ENCODE peak calls at places on chromosome 7, in four cellular contexts. J is K562, P is GM12878, E is HCT116. Z is an unnamed sample. For H3K4me1, the result is how much of the 10 kb centered on the place peaks cover.

GRCh38 chr7:144720139-144720538 is 115.7 kb downstream of the TPK1 start:
- DNase-seq in J (no peak), P (no peak), E (peak), Z (peak)

GRCh38 chr7:74093671-74094223 is 10.1 kb downstream of the LIMK1 start:
- DNase-seq in J (no peak), P (no peak), E (no peak), Z (no peak)

GRCh38 chr7:55055479-55055878 is 36.7 kb downstream of the EGFR start:
- DNase-seq in J (no peak), P (no peak), E (no peak), Z (no peak)

GRCh38 chr7:116234517-116235200 is 24.3 kb downstream of the TES start:
- DNase-seq in J (no peak), P (no peak), E (no peak), Z (no peak)

GRCh38 chr7:130142654-130143333 is 62.4 kb downstream of the TMEM209 start:
- DNase-seq in J (no peak), P (no peak), E (no peak), Z (no peak)

GRCh38 chr7:136958016-136958415 is 89.6 kb downstream of the CHRM2 start:
- DNase-seq in J (no peak), P (no peak), E (no peak), Z (no peak)

GRCh38 chr7:156318426-156318825 is 322.1 kb upstream of the RNF32 start:
- DNase-seq in J (no peak), P (no peak), E (no peak), Z (no peak)

GRCh38 chr7:45171946-45172345 is 14.4 kb downstream of the RAMP3 start:
- DNase-seq in J (no peak), P (no peak), E (no peak), Z (no peak)

GRCh38 chr7:42661312-42661711 is 250.6 kb downstream of the C7orf25 start:
- DNase-seq in J (no peak), P (no peak), E (peak), Z (no peak)

GRCh38 chr7:24916463-24917040 is 63.4 kb downstream of the OSBPL3 start:
- DNase-seq in J (no peak), P (no peak), E (no peak), Z (no peak)

GRCh38 chr7:33539198-33539597 is 366.1 kb upstream of the BMPER start:
- DNase-seq in J (peak), P (no peak), E (no peak), Z (no peak)

GRCh38 chr7:130891254-130892094 is 157.5 kb upstream of the KLF14 start:
- DNase-seq in J (no peak), P (no peak), E (peak), Z (no peak)

GRCh38 chr7:106289848-106290247 is 5.1 kb upstream of the NAMPT start:
- DNase-seq in J (no peak), P (no peak), E (no peak), Z (no peak)

GRCh38 chr7:138755331-138755747 is 42.5 kb upstream of the TMEM213 start:
- DNase-seq in J (no peak), P (no peak), E (no peak), Z (no peak)

GRCh38 chr7:128003787-128004186 is 27.4 kb downstream of the LRRC4 start:
- DNase-seq in J (no peak), P (no peak), E (no peak), Z (no peak)

GRCh38 chr7:54811016-54811924 is 52.3 kb upstream of the SEC61G start:
- DNase-seq in J (no peak), P (no peak), E (no peak), Z (no peak)

GRCh38 chr7:102317231-102318059 is 30.8 kb downstream of the SH2B2 start:
- DNase-seq in J (peak), P (no peak), E (no peak), Z (no peak)

GRCh38 chr7:158424011-158424410 is 163.6 kb downstream of the PTPRN2 start:
- DNase-seq in J (no peak), P (no peak), E (no peak), Z (no peak)

GRCh38 chr7:40237731-40238130 is 102.9 kb downstream of the SUGCT start:
- DNase-seq in J (no peak), P (no peak), E (no peak), Z (no peak)

GRCh38 chr7:2873146-2873545 is 29.0 kb upstream of the GNA12 start:
- DNase-seq in J (peak), P (no peak), E (no peak), Z (no peak)

GRCh38 chr7:2870471-2870941 is 26.4 kb upstream of the GNA12 start:
- DNase-seq in J (peak), P (no peak), E (peak), Z (no peak)

GRCh38 chr7:2873686-2874551 is 29.8 kb upstream of the GNA12 start:
- DNase-seq in J (peak), P (no peak), E (peak), Z (no peak)

GRCh38 chr7:2869981-2870380 is 25.9 kb upstream of the GNA12 start:
- DNase-seq in J (no peak), P (no peak), E (no peak), Z (no peak)

DNA sequence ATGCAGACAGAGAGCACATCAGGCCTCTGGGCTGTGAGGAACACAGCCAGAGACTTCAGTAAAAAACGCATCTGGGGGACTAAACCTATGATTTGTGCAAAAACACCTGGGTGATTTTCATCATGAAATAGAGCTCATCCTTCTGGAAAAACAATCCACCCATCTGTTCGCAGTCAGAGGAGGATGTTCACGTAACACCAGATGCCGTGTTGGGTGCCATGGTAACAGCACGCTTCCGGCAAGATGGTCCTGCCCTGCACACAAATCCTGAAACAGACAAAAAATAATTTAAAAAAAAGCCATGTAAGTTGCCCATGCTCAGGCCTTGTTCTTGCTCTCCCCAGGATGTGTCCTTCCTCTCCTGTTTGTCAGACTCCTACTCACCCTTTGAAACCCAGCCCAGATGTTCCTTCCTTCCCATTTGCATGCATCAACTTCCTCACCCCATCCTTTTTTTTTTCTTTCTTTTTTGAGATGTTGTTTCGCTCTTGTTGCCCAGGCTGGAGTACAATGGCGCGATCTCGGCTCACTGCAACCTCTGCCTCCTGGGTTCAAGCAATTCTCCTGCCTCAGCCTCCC is 28.3 kb upstream of the GNA12 start:
- DNase-seq in J (no peak), P (no peak), E (no peak), Z (no peak)
- TF ChIP-seq ZNF274 in J (no peak), P (no peak), E (no peak), Z (no peak)

GRCh38 chr7:90709501-90710465 is 113.7 kb downstream of the CDK14 start:
- DNase-seq in J (no peak), P (no peak), E (no peak), Z (no peak)
- H3K9ac ChIP-seq in J (no peak), P (peak), E (no peak), Z (no peak)

DNA sequence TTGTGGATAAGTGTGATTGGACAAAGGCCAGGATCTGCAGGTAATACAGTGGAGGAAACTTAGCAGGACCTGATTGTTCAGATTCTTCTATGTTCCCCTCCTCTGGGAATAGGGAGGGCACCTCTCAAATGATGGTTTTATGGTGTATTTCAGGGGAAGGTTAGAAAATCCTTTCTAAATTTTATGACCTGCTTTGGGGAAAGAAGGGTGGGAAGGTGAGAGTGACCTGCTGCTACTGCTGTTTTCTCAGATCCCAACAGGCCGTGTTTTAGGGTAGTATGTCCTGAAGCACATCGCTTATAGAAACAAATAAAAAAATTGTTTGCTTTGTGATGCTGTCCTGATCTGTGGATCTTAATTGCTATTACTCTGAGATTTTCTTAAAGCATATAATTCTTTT is 404.1 kb upstream of the GALNT17 start:
- DNase-seq in J (no peak), P (no peak), E (no peak), Z (no peak)
- H3K4me1 ChIP-seq in J (under half), P (under half), E (under half), Z (under half)

DNA sequence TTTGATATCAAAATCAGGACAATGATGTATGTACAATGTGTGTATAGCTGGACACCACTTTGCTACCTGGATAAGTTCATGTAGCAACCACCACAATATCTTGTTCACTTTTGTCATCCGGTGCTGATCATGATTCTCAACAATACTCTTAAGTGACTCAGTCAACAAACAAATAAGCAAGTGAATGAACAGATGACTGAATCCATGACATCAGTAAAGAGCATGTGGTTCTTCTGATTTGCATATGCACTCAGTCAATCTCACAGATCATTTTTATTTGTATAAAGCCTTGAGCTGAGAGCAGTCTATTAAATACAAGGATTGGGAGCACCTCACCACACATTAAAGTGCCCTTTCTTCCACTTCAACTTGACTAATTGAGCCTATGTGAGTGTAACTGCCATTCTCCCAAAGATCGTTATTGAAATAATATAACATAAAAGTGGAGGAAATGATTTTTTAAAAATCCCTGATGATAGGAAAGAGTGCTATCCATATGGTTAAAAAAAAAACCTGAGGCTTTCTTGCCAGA is 69.5 kb downstream of the NPSR1 start:
- DNase-seq in J (no peak), P (no peak), E (no peak), Z (no peak)
- TF ChIP-seq ZNF274 in J (no peak), P (no peak), E (no peak), Z (no peak)

DNA sequence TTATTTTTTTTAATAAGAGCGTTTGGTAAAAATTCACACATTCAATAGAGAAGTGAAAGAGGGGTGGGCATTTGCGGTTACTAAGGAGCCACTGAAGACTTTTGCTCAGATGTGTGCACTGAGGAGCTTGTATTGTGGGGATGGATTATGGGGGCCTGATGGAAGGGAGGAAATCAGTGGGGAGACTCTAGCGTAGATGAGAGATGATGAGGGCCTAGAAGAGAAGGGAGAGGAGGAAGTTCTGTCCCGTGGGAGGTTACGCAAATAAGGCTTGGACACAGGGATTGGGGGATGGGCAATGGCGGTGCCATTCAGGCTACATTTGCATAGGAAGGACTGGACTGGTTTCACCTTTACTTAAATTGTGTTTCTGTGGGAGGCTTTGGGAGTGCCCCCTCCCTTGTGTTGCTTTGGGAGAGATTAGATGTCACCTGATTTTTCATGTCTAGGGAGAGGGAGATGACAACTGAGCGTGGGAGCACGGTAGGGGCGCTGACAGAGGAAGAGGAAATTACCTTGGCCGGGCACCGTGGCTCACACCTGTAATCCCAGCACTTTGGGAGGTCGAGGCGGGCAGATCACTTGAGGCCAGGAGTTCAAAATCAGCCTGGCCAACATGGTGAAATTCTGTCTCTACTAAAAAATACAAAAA is 2.2 kb upstream of the HIP1 start:
- DNase-seq in J (peak), P (peak), E (no peak), Z (no peak)
- H3K9ac ChIP-seq in J (peak), P (no peak), E (no peak), Z (no peak)

GRCh38 chr7:148727501-148728278 is 29.0 kb downstream of the CUL1 start:
- DNase-seq in J (no peak), P (no peak), E (no peak), Z (no peak)
- H3K4me1 ChIP-seq in J (under half), P (under half), E (under half), Z (under half)

DNA sequence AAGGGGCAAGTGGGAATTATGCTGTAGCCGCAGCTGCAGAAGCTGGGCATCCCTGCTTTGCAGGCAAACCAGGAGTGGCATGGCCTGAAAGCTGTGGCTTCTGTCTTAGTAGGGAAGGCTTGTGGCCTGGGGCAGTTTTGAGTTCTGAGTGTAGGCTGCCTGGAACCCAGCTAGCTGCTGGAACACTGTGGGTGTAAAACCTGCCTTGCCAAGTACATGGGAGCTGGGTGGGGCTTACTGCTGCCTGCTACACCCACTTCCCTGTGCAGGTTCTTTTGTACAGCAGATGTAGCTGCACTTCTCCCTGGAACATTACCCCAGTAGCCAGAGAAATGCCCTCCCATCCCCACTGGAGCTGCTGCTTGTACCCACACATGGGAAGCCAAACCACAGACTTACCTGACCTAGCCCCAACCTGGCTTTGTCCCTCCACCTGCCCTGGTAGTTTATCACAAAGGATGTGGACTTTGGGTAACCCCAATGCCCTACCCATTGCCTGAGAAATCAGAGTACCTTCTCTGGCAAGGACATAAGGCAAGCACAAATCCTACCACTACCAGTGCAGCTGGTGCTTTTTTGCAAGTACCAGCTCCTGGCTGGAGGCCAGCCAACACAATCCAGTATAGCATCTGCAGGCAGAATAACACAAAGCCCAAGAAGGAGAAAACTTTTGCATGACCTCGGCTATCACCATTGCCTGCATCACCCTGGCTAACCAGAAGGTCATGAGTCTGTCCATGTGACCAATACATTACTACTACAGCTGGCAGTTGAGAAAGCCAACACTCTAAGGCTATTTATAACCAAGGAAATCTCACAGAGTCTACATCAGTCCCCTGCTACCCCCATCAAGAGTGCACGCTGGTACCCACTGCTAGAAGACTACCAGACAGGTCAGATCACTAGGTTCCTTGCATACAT is 26.5 kb upstream of the PPP1R3A start:
- DNase-seq in J (no peak), P (no peak), E (no peak), Z (no peak)
- TF ChIP-seq ZNF274 in J (no peak), P (no peak), E (no peak), Z (no peak)

DNA sequence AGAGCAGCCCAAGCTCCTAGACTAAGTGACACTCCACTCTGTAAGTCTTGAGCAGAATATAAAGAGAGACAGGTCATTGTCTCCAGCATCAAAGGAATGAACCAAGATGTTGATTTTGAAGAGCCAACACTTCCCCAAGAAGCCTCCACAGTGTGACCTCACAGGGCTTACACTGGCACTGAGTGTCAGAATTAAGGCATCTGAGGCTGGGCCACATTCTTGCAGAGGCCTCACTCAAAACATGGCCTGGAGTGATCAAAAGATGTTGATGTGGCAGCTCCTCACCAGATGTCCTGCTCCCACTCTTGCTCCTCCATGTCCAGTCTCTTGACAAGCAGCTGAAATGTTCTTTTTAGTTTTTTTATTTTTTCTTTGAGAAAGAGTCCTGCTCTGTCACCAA is 161.6 kb downstream of the TPST1 start:
- DNase-seq in J (no peak), P (no peak), E (no peak), Z (no peak)
- H3K9ac ChIP-seq in J (no peak), P (no peak), E (no peak), Z (no peak)